ENCODE peak calls at places on chromosomes 3 and 15, in five cellular contexts. R is lower lobe of right lung, A is fibroblast of lung, M is iris pigment epithelial cell, I is progenitor cell of endocrine pancreas. G is an unnamed sample.
A peak's percentile ranks its signal among the peaks of the same experiment; 100 is the strongest.

GRCh38 chr15:81275711-81276417 is 48.1 kb downstream of the STARD5 start:
- DNase-seq in R (no peak), A (peak; percentile 73), M (no peak), I (no peak), G (no peak)

GRCh38 chr3:161508852-161509477 is 12.4 kb downstream of the OTOL1 start:
- DNase-seq in R (no peak), A (peak; percentile 8), M (peak; percentile 1), I (no peak), G (peak; percentile 2)

GRCh38 chr3:147361671-147362420 is 44.5 kb downstream of the ZIC4 start:
- DNase-seq in R (no peak), A (no peak), M (no peak), I (peak; percentile 37), G (no peak)

GRCh38 chr3:183149915-183150825 is 12.4 kb downstream of the LAMP3 start:
- DNase-seq in R (no peak), A (peak; percentile 38), M (peak; percentile 45), I (no peak), G (no peak)

GRCh38 chr3:67864587-67865183 is 210.3 kb upstream of the SUCLG2 start:
- DNase-seq in R (no peak), A (no peak), M (no peak), I (no peak), G (no peak)

GRCh38 chr3:63809607-63810006 is 9.5 kb upstream of the C3orf49 start:
- DNase-seq in R (no peak), A (no peak), M (peak; percentile 73), I (no peak), G (no peak)

GRCh38 chr15:65532738-65533051 is 2.4 kb downstream of the HACD3 start:
- DNase-seq in R (no peak), A (peak; percentile 59), M (peak; percentile 85), I (no peak), G (no peak)

GRCh38 chr3:43959498-43960447 is 269.0 kb downstream of the ABHD5 start:
- DNase-seq in R (no peak), A (no peak), M (no peak), I (no peak), G (no peak)

GRCh38 chr3:144272715-144273114 is 301.1 kb downstream of the DIPK2A start:
- DNase-seq in R (no peak), A (no peak), M (no peak), I (no peak), G (no peak)

GRCh38 chr15:53833134-53833624 is 73.7 kb upstream of the WDR72 start:
- DNase-seq in R (no peak), A (peak; percentile 76), M (peak; percentile 6), I (no peak), G (no peak)

GRCh38 chr3:151421956-151422355 is 37.4 kb upstream of the P2RY12 start:
- DNase-seq in R (no peak), A (no peak), M (no peak), I (no peak), G (no peak)

GRCh38 chr3:189038773-189039720 is 132.7 kb upstream of the TPRG1 start:
- DNase-seq in R (no peak), A (no peak), M (no peak), I (no peak), G (no peak)